ENCODE peak calls at places on chromosomes 16 and 17, in four cellular contexts. V is adrenal gland, Y is thoracic aorta, I is colonic mucosa. C is an unnamed sample. For H3K4me1, the result is how much of the 10 kb centered on the place peaks cover.

GRCh38 chr17:38704645-38705522 is at the start of gene MLLT6:
- DNase-seq in Y (no peak), I (peak), V (peak), C (no peak)

GRCh38 chr16:4987580-4988374 is 29.6 kb downstream of the SEC14L5 start:
- DNase-seq in Y (no peak), I (no peak), V (no peak), C (no peak)

GRCh38 chr17:74579910-74580309 is 12.2 kb downstream of the CD300LD start:
- DNase-seq in Y (no peak), V (no peak), I (no peak), C (no peak)

GRCh38 chr17:38728290-38728831 is 1.8 kb upstream of the CISD3 start:
- DNase-seq in I (no peak), V (peak), Y (no peak), C (no peak)

GRCh38 chr16:24844101-24845030 is 1.4 kb upstream of the SLC5A11 start:
- DNase-seq in Y (no peak), V (no peak), I (peak), C (no peak)

GRCh38 chr16:77434365-77435239 is at the start of gene ADAMTS18:
- DNase-seq in Y (no peak), I (no peak), V (no peak), C (no peak)

GRCh38 chr17:71600137-71600789 is 520.6 kb upstream of the SOX9 start:
- DNase-seq in I (no peak), Y (no peak), V (no peak), C (no peak)

GRCh38 chr17:65163990-65164495 is 26.9 kb downstream of the RGS9 start:
- DNase-seq in Y (no peak), I (no peak), V (no peak), C (no peak)

GRCh38 chr17:50146230-50146926 is 4.1 kb downstream of the PPP1R9B start:
- DNase-seq in Y (no peak), V (no peak), I (no peak), C (peak)

GRCh38 chr17:62644487-62645173 is 17.2 kb downstream of the MRC2 start:
- DNase-seq in Y (no peak), I (no peak), V (no peak), C (no peak)

GRCh38 chr17:40935624-40936023 is 1.8 kb downstream of the KRT23 start:
- DNase-seq in Y (no peak), I (no peak), V (no peak), C (no peak)

GRCh38 chr16:59881366-59881765 is 1147.2 kb upstream of the GOT2 start:
- DNase-seq in V (no peak), I (no peak), Y (no peak), C (no peak)

DNA sequence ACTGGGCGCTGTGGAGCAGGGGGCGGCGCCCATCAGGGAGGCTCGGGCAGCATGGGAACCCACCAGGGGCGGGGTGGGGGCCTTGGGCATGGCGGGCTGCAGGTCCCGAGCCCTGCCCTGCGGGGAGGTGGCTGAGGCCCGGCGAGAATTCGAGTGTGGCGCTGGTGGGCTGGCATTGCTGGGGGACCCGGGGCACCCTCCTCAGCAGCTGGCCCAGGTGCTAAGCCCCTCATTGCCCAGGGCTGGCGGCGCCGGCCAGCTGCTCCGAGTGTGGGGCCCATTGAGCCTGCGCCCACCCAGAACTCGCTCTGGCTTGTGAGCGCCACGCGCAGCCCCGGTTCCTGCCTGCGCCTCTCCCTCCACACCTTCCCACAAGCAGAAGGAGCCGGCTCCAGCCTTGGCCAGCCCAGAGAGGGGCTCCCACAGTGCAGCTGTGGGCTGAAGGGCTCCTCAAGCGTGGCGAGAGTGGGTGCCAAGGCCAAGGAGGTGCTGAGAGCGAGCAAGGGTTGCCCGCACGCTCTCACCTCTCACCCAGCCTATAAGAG is 5.9 kb downstream of the ALDH3A2 start:
- DNase-seq in I (no peak), V (no peak), Y (no peak), C (no peak)
- H3K4me1 ChIP-seq in I (under half), V (under half), Y (half or more), C (half or more)

GRCh38 chr16:58339452-58339938 is 44.7 kb upstream of the PRSS54 start:
- DNase-seq in I (no peak), Y (no peak), V (peak), C (no peak)

GRCh38 chr16:58337090-58337444 is 42.2 kb upstream of the PRSS54 start:
- DNase-seq in Y (no peak), I (no peak), V (peak), C (no peak)

GRCh38 chr16:58338205-58338604 is 43.4 kb upstream of the PRSS54 start:
- DNase-seq in I (no peak), V (no peak), Y (no peak), C (no peak)

GRCh38 chr16:58333937-58334336 is 39.1 kb upstream of the PRSS54 start:
- DNase-seq in V (no peak), Y (no peak), I (no peak), C (no peak)

DNA sequence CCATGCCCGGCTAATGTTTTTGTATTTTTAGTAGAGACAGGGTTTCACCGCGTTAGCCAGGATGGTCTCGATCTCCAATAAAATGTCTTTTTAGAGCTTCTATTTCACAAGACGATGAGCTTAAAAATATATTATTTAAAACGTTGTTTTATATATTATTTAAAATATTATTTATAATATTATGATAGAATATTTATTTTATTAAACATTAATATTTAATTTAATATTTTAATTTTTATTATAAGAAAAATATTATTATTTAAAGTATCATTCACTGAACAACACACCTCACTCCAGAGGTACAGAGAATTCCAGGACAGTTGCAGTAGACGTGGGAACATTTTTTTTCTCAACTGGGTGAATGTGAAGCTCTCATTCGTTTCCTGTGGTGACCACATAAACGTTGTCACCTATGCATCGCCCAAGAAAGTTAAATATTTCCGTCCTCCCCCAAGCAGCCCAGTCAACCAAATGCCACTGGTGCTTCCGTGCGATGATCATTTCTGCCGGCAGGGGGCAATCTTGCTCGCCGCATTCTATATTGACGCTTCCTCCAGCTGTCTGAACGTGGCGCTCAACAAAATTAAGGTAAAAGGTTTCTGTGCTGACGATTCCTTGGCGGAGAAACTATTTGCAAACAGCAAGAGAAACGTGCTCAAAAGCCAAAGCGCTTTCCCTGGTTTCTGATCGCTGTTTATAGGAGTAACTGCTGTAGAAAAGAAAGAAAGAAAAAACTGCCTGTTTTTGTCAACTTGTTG is 41.7 kb upstream of the PRSS54 start:
- DNase-seq in I (peak), V (peak), Y (peak), C (peak)
- H3K4me3 ChIP-seq in I (peak), V (peak), Y (peak), C (peak)

DNA sequence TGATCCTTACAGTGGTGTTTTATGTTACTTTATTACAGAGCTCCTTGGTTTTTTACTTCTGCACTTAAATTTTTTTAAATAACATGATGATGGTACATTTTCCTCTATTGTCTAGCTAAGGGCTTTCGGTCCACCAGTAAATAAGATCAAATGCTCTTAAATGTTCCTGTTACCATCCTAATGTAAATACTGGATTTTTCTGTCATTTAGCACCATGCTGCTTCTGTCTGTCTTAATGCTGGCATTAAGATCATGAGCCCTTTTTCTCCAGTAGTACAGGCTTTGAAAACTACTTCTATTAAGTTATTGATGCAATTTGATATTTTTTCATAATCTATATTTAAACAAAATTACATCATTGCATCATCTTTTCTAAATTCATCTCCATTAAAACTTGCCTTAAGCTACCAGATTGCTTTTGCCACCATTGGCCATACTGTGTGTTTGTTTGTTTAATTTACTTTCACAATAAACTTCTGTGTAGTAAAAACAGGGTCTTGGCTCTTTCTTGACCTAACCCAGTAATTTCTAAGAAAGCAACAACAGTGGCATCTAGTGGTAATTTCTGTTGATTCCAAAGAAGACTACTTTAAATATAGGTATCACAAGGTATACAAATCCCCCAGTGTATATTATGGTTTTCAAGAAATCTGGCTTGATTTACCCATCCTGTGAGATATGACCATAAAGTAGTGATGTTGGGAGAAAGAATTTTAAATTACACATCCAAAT is 9.0 kb upstream of the PHAF1 start:
- DNase-seq in V (no peak), I (no peak), Y (no peak), C (no peak)
- TF ChIP-seq CTCF in V (no peak), I (no peak), Y (no peak), C (no peak)

GRCh38 chr17:7466318-7466643 is 13.2 kb downstream of the ZBTB4 start:
- DNase-seq in V (no peak), I (no peak), Y (no peak), C (no peak)
- H3K4me1 ChIP-seq in V (under half), I (under half), Y (under half), C (under half)

DNA sequence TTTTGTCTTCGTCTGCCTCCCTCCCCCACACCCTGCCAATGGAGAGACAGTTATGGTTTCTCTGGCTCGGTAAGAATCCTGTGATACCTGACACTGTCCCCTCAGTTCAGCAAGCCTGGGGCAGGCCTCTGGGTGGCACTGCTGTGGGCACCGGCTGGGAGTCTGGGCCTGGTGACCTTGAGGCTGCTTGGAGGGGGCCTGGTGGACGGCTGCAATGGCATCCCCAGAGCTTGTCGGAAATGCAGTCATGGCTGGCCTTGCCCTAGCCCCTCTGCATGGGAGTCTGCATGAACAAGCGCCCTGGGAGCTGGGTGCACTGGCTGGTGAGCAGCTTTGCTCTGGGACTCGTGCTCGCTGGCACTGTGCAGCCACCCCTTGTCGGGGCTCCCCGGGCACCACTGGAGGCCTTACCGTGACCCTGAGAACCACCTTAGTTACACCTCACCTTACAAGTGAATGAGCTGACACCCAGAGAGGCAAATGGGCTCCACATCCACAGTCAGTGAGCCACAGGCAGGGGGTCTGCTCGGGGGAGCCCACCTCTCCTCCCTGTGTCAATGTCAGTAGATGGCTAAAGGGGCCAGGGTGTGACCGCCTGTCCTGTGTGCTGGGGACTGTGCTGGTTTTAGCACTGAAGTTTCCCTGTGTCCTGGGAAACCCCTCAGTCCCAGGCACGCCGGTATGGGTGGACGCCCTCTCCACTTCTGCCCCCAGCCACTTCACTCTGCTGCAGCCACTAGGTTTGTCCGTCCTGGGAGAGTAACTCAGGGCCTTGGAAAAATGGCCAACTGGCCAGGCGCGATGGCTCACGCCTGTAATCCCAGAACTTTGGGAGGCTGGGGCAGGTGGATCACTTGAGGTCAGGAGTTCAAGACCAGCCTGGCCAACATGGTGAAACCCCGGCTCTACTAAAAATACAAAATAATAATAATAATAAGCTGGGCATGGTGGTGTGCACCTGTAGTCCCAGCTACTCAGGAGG is 1.4 kb downstream of the LGALS3BP start:
- DNase-seq in V (peak), I (no peak), Y (no peak), C (no peak)
- H3K4me3 ChIP-seq in V (peak), I (peak), Y (no peak), C (peak)

GRCh38 chr17:76671912-76672262 is 28.3 kb upstream of the ST6GALNAC1 start:
- DNase-seq in V (no peak), I (no peak), Y (no peak), C (no peak)
- TF ChIP-seq CTCF in V (no peak), I (no peak), Y (no peak), C (no peak)

GRCh38 chr16:85585762-85586161 is 27.4 kb upstream of the GSE1 start:
- DNase-seq in V (no peak), I (no peak), Y (no peak), C (no peak)

GRCh38 chr16:85584192-85584757 is 28.8 kb upstream of the GSE1 start:
- DNase-seq in I (no peak), Y (no peak), V (no peak), C (no peak)

GRCh38 chr16:85584989-85585388 is 28.1 kb upstream of the GSE1 start:
- DNase-seq in I (no peak), V (no peak), Y (no peak), C (no peak)

GRCh38 chr16:85587763-85588474 is 25.2 kb upstream of the GSE1 start:
- DNase-seq in Y (no peak), I (no peak), V (no peak), C (no peak)

GRCh38 chr16:85586360-85587145 is 26.6 kb upstream of the GSE1 start:
- DNase-seq in I (no peak), Y (no peak), V (no peak), C (no peak)
- H3K4me1 ChIP-seq in I (under half), Y (under half), V (under half), C (under half)

GRCh38 chr17:45425125-45425983 is 7.3 kb downstream of the ARHGAP27 start:
- DNase-seq in Y (no peak), I (peak), V (no peak), C (no peak)
- H3K4me3 ChIP-seq in Y (no peak), I (peak), V (no peak), C (peak)